ENCODE peak calls at places on chromosomes 5 and 9, in four cellular contexts. X, Q, V and D are unnamed samples.
A peak's percentile ranks its signal among the peaks of the same experiment; 100 is the strongest.

GRCh38 chr5:95668216-95668615 is 14.6 kb downstream of the SPATA9 start:
- DNase-seq in X (no peak), V (no peak), Q (no peak), D (no peak)

GRCh38 chr9:79003514-79003913 is 568.3 kb upstream of the TLE4 start:
- DNase-seq in V (no peak), X (no peak), Q (no peak), D (no peak)

GRCh38 chr5:141517321-141517720 is 28.4 kb downstream of the PCDHGC5 start:
- DNase-seq in X (no peak), Q (no peak), V (no peak), D (no peak)

GRCh38 chr9:121861501-121862180 is 210.2 kb downstream of the DAB2IP start:
- DNase-seq in X (no peak), Q (peak; percentile 56), V (peak; percentile 43), D (peak; percentile 61)

GRCh38 chr9:93951655-93952118 is 3.5 kb downstream of the BARX1 start:
- DNase-seq in Q (no peak), X (no peak), V (no peak), D (no peak)

GRCh38 chr5:35246928-35247644 is 16.8 kb upstream of the PRLR start:
- DNase-seq in X (no peak), V (no peak), Q (no peak), D (no peak)

GRCh38 chr5:128546658-128547281 is 8.7 kb upstream of the FBN2 start:
- DNase-seq in Q (no peak), X (no peak), V (no peak), D (no peak)

GRCh38 chr9:37929441-37929895 is 25.5 kb upstream of the SLC25A51 start:
- DNase-seq in V (no peak), Q (no peak), X (no peak), D (no peak)

GRCh38 chr9:126618590-126619335 is 5.0 kb downstream of the LMX1B start:
- DNase-seq in X (no peak), Q (no peak), V (no peak), D (no peak)

GRCh38 chr9:114429488-114429887 is 41.7 kb upstream of the AKNA start:
- DNase-seq in X (no peak), V (no peak), Q (no peak), D (no peak)

GRCh38 chr5:160199410-160199911 is 29.8 kb upstream of the FABP6 start:
- DNase-seq in V (no peak), X (no peak), Q (peak; percentile 89), D (peak; percentile 90)
- TF ChIP-seq BHLHE40 in V (no peak), X (peak; percentile 45), Q (no peak), D (no peak)

GRCh38 chr5:115068239-115069086 is 101.2 kb downstream of the TRIM36 start:
- DNase-seq in Q (no peak), X (peak; percentile 57), V (peak; percentile 73), D (no peak)

GRCh38 chr5:115072266-115073056 is 97.2 kb downstream of the TRIM36 start:
- DNase-seq in V (no peak), Q (no peak), X (no peak), D (no peak)

GRCh38 chr5:115069087-115069968 is 100.4 kb downstream of the TRIM36 start:
- DNase-seq in X (peak; percentile 12), Q (no peak), V (peak; percentile 64), D (peak; percentile 47)

GRCh38 chr5:115070737-115071136 is 99.0 kb downstream of the TRIM36 start:
- DNase-seq in Q (no peak), V (no peak), X (no peak), D (no peak)
- TF ChIP-seq FOXK2 in Q (no peak), V (no peak), X (no peak), D (no peak)

GRCh38 chr9:87184956-87185642 is 237.8 kb upstream of the GAS1 start:
- DNase-seq in Q (no peak), X (no peak), V (no peak), D (no peak)
- TF ChIP-seq SP1 in Q (no peak), X (no peak), V (no peak), D (no peak)

GRCh38 chr5:108418172-108418571 is 36.3 kb upstream of the FBXL17 start:
- DNase-seq in X (no peak), V (no peak), Q (no peak), D (no peak)
- TF ChIP-seq BHLHE40 in X (no peak), V (no peak), Q (no peak), D (no peak)

GRCh38 chr9:119818726-119819435 is 449.6 kb upstream of the BRINP1 start:
- DNase-seq in Q (no peak), V (no peak), X (no peak), D (no peak)
- TF ChIP-seq FOXK2 in Q (no peak), V (no peak), X (no peak), D (no peak)

DNA sequence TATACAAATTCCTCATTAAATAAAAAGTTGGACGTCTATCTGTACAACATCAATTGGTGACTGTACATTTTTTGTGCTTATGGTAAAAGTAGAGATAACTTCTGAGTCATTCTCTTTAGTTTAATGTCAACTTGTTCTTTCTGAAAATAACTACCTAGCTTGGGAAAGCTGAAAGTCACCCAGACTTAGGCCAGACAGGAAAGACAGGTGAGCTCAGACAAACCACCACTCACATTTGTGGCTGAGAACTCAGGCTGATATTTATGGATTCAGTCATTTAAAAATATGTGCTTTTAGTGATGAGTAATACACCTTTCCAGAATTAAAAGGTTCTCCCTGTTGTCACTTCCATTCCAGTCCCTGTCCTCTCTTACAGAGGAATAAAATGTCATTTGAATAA is 31.8 kb upstream of the ENTREP1 start:
- DNase-seq in V (no peak), Q (no peak), X (no peak), D (no peak)
- TF ChIP-seq SP1 in V (no peak), Q (no peak), X (no peak), D (no peak)

DNA sequence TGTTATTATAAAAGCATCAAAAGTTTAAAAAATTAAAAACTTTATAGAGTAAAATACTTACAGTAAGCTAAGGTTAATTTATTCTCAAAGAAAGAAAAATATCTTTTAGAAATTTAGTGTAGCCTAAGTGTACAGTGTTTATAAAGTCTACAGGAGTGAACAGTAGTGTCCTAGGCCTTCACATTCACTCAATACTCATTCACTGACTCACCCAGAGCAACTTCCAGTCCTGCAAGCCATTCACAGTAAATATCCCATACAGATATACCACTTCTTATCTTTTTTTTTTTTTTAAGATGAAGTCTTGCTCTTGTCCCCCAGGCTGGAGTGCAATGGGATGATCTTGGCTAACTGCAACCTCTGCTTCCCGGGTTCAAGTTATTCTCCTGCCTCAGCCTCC is 73.1 kb upstream of the FST start:
- DNase-seq in X (no peak), V (no peak), Q (no peak), D (no peak)
- TF ChIP-seq BHLHE40 in X (no peak), V (no peak), Q (no peak), D (no peak)

GRCh38 chr9:12818431-12819000 is 43.7 kb downstream of the LURAP1L start:
- DNase-seq in X (no peak), Q (no peak), V (no peak), D (no peak)
- TF ChIP-seq FOXK2 in X (no peak), Q (no peak), V (no peak), D (no peak)

GRCh38 chr9:90092512-90092911 is 487.7 kb downstream of the GADD45G start:
- DNase-seq in Q (no peak), V (no peak), X (no peak), D (no peak)

GRCh38 chr9:90099262-90099982 is 494.6 kb downstream of the GADD45G start:
- DNase-seq in X (no peak), V (peak; percentile 12), Q (no peak), D (no peak)

GRCh38 chr9:90097237-90097636 is 492.4 kb downstream of the GADD45G start:
- DNase-seq in Q (no peak), X (no peak), V (no peak), D (no peak)

GRCh38 chr9:90098456-90098855 is 493.6 kb downstream of the GADD45G start:
- DNase-seq in Q (no peak), V (no peak), X (no peak), D (no peak)

DNA sequence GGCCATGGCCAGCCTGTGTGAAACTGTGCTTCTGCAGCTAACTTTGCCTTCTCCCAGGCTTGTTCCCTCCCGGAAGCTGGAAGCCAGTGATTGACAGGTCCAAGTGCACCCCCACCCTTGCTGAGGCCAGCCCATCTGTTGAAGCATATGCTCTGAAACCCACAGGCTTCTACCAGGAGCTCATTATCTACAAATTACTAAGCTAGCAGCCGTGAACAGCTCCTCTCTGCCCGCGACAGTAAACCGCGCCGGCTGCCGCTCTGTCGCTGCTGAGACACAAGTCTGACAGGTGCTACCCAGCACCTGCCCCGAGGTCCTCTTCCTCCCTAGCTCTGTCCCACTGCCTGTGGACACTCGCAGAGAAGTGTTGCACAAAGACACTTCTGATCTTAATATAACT is 490.9 kb downstream of the GADD45G start:
- DNase-seq in V (no peak), X (no peak), Q (no peak), D (no peak)
- TF ChIP-seq SP1 in V (no peak), X (no peak), Q (no peak), D (no peak)